ENCODE peak calls at places on chromosomes 3 and 15, in nine cellular contexts. P is adrenal gland, I is fibroblast of lung, L is IMR-90, O is tibial artery, U is MM.1S, Y is Peyer's patch, J is lower lobe of right lung, Q is uterus. R is an unnamed sample.

GRCh38 chr3:124248471-124249028 is 256.6 kb upstream of the ROPN1 start:
- DNase-seq in P (peak; percentile 85), I (peak; percentile 93), L (peak; percentile 91), O (peak; percentile 57), U (no peak), Y (no peak), J (no peak), Q (peak; percentile 41), R (peak; percentile 69)

GRCh38 chr3:46280105-46280797 is 38.0 kb downstream of the CCR3 start:
- DNase-seq in P (peak; percentile 39), I (peak; percentile 56), L (peak; percentile 30), O (no peak), U (no peak), Y (no peak), J (no peak), Q (no peak), R (no peak)

GRCh38 chr3:61452536-61452991 is 108.8 kb upstream of the PTPRG start:
- DNase-seq in P (no peak), I (peak; percentile 36), L (peak; percentile 44), O (no peak), U (no peak), Y (no peak), J (no peak), Q (no peak), R (no peak)

GRCh38 chr15:25883860-25884259 is 20.7 kb upstream of the ATP10A start:
- DNase-seq in P (no peak), I (peak; percentile 99), L (peak; percentile 95), O (no peak), U (no peak), Y (no peak), J (no peak), Q (no peak), R (no peak)

GRCh38 chr3:78995087-78995486 is 772.7 kb downstream of the ROBO1 start:
- DNase-seq in P (no peak), I (no peak), L (no peak), O (no peak), U (no peak), Y (no peak), J (no peak), Q (no peak), R (no peak)

GRCh38 chr15:61660579-61660978 is 399.7 kb downstream of the VPS13C start:
- DNase-seq in P (no peak), I (peak; percentile 9), L (peak; percentile 7), O (peak; percentile 72), U (no peak), Y (no peak), J (no peak), Q (peak; percentile 57), R (no peak)

GRCh38 chr3:57967590-57967989 is 40.6 kb upstream of the FLNB start:
- DNase-seq in P (no peak), I (no peak), L (no peak), O (no peak), U (no peak), Y (no peak), J (no peak), Q (no peak), R (no peak)

GRCh38 chr3:16181361-16181760 is 6.9 kb downstream of the GALNT15 start:
- DNase-seq in P (peak; percentile 67), I (no peak), L (peak; percentile 62), O (peak; percentile 96), U (no peak), Y (no peak), J (peak; percentile 83), Q (peak; percentile 42), R (no peak)

GRCh38 chr15:25175789-25176615 is 221.2 kb downstream of the SNRPN start:
- DNase-seq in P (no peak), I (no peak), L (no peak), O (peak; percentile 15), U (no peak), Y (peak; percentile 2), J (peak; percentile 24), Q (peak; percentile 6), R (no peak)

GRCh38 chr3:86147119-86147518 is 843.8 kb downstream of the VGLL3 start:
- DNase-seq in P (no peak), I (no peak), L (no peak), O (no peak), U (no peak), Y (no peak), J (no peak), Q (no peak), R (no peak)

GRCh38 chr3:38606561-38606960 is 42.9 kb downstream of the SCN5A start:
- DNase-seq in P (no peak), I (no peak), L (no peak), O (no peak), U (no peak), Y (no peak), J (peak; percentile 35), Q (no peak), R (no peak)

GRCh38 chr3:14627815-14628214 is 23.7 kb upstream of the CCDC174 start:
- DNase-seq in P (no peak), I (no peak), L (no peak), O (no peak), U (no peak), Y (no peak), J (no peak), Q (no peak), R (no peak)

GRCh38 chr15:76204916-76205460 is 106.3 kb downstream of the ETFA start:
- DNase-seq in P (no peak), I (no peak), L (no peak), O (no peak), U (no peak), Y (no peak), J (no peak), Q (no peak), R (no peak)

GRCh38 chr3:43695443-43695842 is 4.7 kb downstream of the ABHD5 start:
- DNase-seq in P (peak; percentile 16), I (peak; percentile 65), L (peak; percentile 86), O (no peak), U (no peak), Y (no peak), J (no peak), Q (no peak), R (no peak)

GRCh38 chr3:53970656-53971055 is 79.0 kb upstream of the SELENOK start:
- DNase-seq in P (no peak), I (no peak), L (no peak), O (no peak), U (no peak), Y (no peak), J (no peak), Q (no peak), R (no peak)

GRCh38 chr3:172224560-172225214 is 185.3 kb downstream of the FNDC3B start:
- DNase-seq in P (no peak), I (no peak), L (no peak), O (no peak), U (no peak), Y (no peak), J (no peak), Q (no peak), R (no peak)

GRCh38 chr3:139830817-139831216 is 104.2 kb upstream of the CLSTN2 start:
- DNase-seq in P (no peak), I (no peak), L (no peak), O (no peak), U (no peak), Y (no peak), J (peak; percentile 50), Q (peak; percentile 37), R (peak; percentile 94)

GRCh38 chr3:134473868-134474546 is 11.8 kb downstream of the ANAPC13 start:
- DNase-seq in P (peak; percentile 87), I (peak; percentile 79), L (peak; percentile 87), O (peak; percentile 82), U (peak; percentile 76), Y (peak; percentile 73), J (no peak), Q (peak; percentile 68), R (peak; percentile 73)

GRCh38 chr3:66449411-66449931 is 51.4 kb downstream of the LRIG1 start:
- DNase-seq in P (no peak), I (no peak), L (no peak), O (no peak), U (no peak), Y (no peak), J (no peak), Q (no peak), R (no peak)
- H3K4me1 ChIP-seq in P (no peaks in the 10 kb centered on the region), I (peaks cover 7% of the 10 kb centered on the region), L (peaks cover 13% of the 10 kb centered on the region), O (peaks cover 75% of the 10 kb centered on the region), U (no peaks in the 10 kb centered on the region), Y (no peaks in the 10 kb centered on the region), J (peaks cover 60% of the 10 kb centered on the region), Q (peaks cover 29% of the 10 kb centered on the region), R (peaks cover 9% of the 10 kb centered on the region)

GRCh38 chr3:167837430-167837829 is 101.9 kb downstream of the SERPINI1 start:
- DNase-seq in P (no peak), I (no peak), L (no peak), O (no peak), U (no peak), Y (no peak), J (no peak), Q (no peak), R (no peak)
- TF ChIP-seq CTCF in P (peak; percentile 2), I (peak; percentile 20), L (peak; percentile 19), O (peak; percentile 36), U (no peak), Y (no peak), J (no peak), Q (peak; percentile 8), R (no peak)

GRCh38 chr3:51684971-51685751 is 14.1 kb downstream of the TEX264 start:
- DNase-seq in P (no peak), I (no peak), L (no peak), O (no peak), U (no peak), Y (no peak), J (no peak), Q (no peak), R (no peak)

GRCh38 chr3:51686056-51686455 is 15.0 kb downstream of the TEX264 start:
- DNase-seq in P (no peak), I (no peak), L (no peak), O (no peak), U (no peak), Y (no peak), J (no peak), Q (no peak), R (no peak)

GRCh38 chr3:51688206-51688600 is 17.2 kb downstream of the TEX264 start:
- DNase-seq in P (no peak), I (no peak), L (no peak), O (no peak), U (no peak), Y (no peak), J (no peak), Q (no peak), R (no peak)

GRCh38 chr3:51687472-51688205 is 16.6 kb downstream of the TEX264 start:
- DNase-seq in P (no peak), I (peak; percentile 12), L (peak; percentile 62), O (no peak), U (no peak), Y (no peak), J (no peak), Q (no peak), R (no peak)

GRCh38 chr3:51686512-51687215 is 15.6 kb downstream of the TEX264 start:
- DNase-seq in P (peak; percentile 56), I (peak; percentile 47), L (peak; percentile 8), O (peak; percentile 38), U (peak; percentile 82), Y (peak; percentile 83), J (peak; percentile 72), Q (no peak), R (no peak)
- H3K36me3 ChIP-seq in P (peaks cover 29% of the 10 kb centered on the region), I (peaks cover 7% of the 10 kb centered on the region), L (peaks cover 28% of the 10 kb centered on the region), O (peaks cover 17% of the 10 kb centered on the region), U (peaks cover 2% of the 10 kb centered on the region), Y (no peaks in the 10 kb centered on the region), J (peaks cover 59% of the 10 kb centered on the region), Q (no peaks in the 10 kb centered on the region), R (no peaks in the 10 kb centered on the region)

DNA sequence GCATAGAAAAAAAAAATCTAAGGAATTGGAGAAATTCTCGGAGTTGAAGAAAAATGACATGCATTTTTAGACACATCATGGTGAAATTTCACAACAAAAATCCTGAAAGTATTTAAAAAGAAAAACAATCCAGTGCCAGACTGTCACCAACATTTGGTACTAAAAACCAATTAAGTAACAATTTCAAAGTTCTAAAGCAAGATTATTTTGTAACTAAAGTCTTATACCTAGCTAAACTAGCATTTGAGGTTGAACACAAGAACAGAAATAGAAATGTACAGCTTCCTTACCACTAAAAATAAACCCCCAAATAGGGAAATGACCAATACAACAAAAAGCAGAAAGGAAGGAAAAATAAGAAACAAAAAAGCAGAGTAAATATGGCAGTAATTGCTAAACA is 11.9 kb downstream of the TOMM70 start:
- DNase-seq in P (no peak), I (no peak), L (no peak), O (no peak), U (no peak), Y (no peak), J (no peak), Q (no peak), R (no peak)
- H3K4me1 ChIP-seq in P (peaks cover 2% of the 10 kb centered on the region), I (peaks cover 9% of the 10 kb centered on the region), L (peaks cover 12% of the 10 kb centered on the region), O (peaks cover 41% of the 10 kb centered on the region), U (no peaks in the 10 kb centered on the region), Y (no peaks in the 10 kb centered on the region), J (no peaks in the 10 kb centered on the region), Q (no peaks in the 10 kb centered on the region), R (no peaks in the 10 kb centered on the region)

R was measured in BE2C.